ENCODE peak calls at places on chromosomes 7 and 10, in seven cellular contexts. I is stimulated activated naive CD8-positive, alpha-beta T cell treated with anti-CD3 and anti-CD28 coated beads, Interleukin-15, Interleukin-2, amounts not matched to agents 100 U/mL and 50 U/mL, for 24 hours; E is HS-5; M is EH; G is Ammon's horn; Y is LoVo; K is nephron progenitor cell. X is an unnamed sample.

GRCh38 chr10:27713906-27714305 is 31.7 kb downstream of the MKX start:
- DNase-seq in I (no peak), E (no peak), M (peak), G (no peak), Y (no peak), K (no peak), X (no peak)

GRCh38 chr7:132055331-132056120 is 499.1 kb upstream of the PODXL start:
- DNase-seq in I (no peak), E (no peak), M (no peak), G (peak), Y (no peak), K (no peak), X (no peak)

GRCh38 chr10:123772645-123773508 is 106.7 kb downstream of the GPR26 start:
- DNase-seq in I (peak), E (no peak), M (no peak), G (no peak), Y (no peak), K (no peak), X (no peak)

GRCh38 chr10:17029581-17030271 is 99.9 kb downstream of the CUBN start:
- DNase-seq in I (peak), E (no peak), M (peak), G (peak), Y (peak), K (no peak), X (peak)

GRCh38 chr7:158517571-158517970 is 70.1 kb downstream of the PTPRN2 start:
- DNase-seq in I (no peak), E (no peak), M (no peak), G (no peak), Y (no peak), K (no peak), X (no peak)

GRCh38 chr7:151759591-151760042 is 117.3 kb downstream of the PRKAG2 start:
- DNase-seq in I (peak), E (no peak), M (peak), G (peak), Y (peak), K (peak), X (peak)

GRCh38 chr7:81161459-81162075 is 242.7 kb upstream of the SEMA3C start:
- DNase-seq in I (no peak), E (peak), M (peak), G (peak), Y (peak), K (no peak), X (peak)

GRCh38 chr7:78777844-78778243 is 675.6 kb downstream of the MAGI2 start:
- DNase-seq in I (no peak), E (peak), M (peak), G (no peak), Y (no peak), K (no peak), X (no peak)

GRCh38 chr7:145543245-145543644 is 573.4 kb upstream of the CNTNAP2 start:
- DNase-seq in I (no peak), E (no peak), M (no peak), G (no peak), Y (no peak), K (no peak), X (no peak)

GRCh38 chr7:749121-749520 is 22.0 kb upstream of the PRKAR1B start:
- DNase-seq in I (no peak), E (no peak), M (no peak), G (peak), Y (no peak), K (no peak), X (no peak)

GRCh38 chr7:132680590-132680989 is 104.3 kb upstream of the PLXNA4 start:
- DNase-seq in I (no peak), E (no peak), M (no peak), G (no peak), Y (no peak), K (no peak), X (no peak)

GRCh38 chr7:157132796-157133195 is 5.9 kb upstream of the UBE3C start:
- DNase-seq in I (no peak), E (no peak), M (no peak), G (no peak), Y (no peak), K (no peak), X (no peak)

GRCh38 chr10:76763360-76763759 is 874.2 kb downstream of the KCNMA1 start:
- DNase-seq in I (no peak), E (no peak), M (no peak), G (no peak), Y (no peak), K (no peak), X (no peak)

GRCh38 chr10:119706521-119707278 is 19.1 kb upstream of the INPP5F start:
- DNase-seq in I (no peak), E (no peak), M (no peak), G (no peak), Y (no peak), K (no peak), X (no peak)